ENCODE peak calls at places on chromosomes 3 and 15, in nine cellular contexts. S is coronary artery, Z is colonic mucosa, L is HepG2, F is AG04450, B is body of pancreas, I is IMR-90, A is psoas muscle, T is heart left ventricle. X is an unnamed sample.

GRCh38 chr15:68614621-68615035 is 35.8 kb downstream of the CORO2B start:
- DNase-seq in T (peak; percentile 79), I (no peak), A (peak; percentile 77), S (no peak), F (no peak), L (no peak), B (no peak), Z (no peak), X (no peak)

GRCh38 chr3:17035033-17035432 is 150.3 kb downstream of the PLCL2 start:
- DNase-seq in T (no peak), F (no peak), I (no peak), L (no peak), S (no peak), Z (no peak), A (no peak), B (no peak), X (no peak)

GRCh38 chr3:56782900-56783299 is 18.8 kb downstream of the ARHGEF3 start:
- DNase-seq in S (no peak), T (no peak), I (no peak), B (no peak), F (no peak), A (no peak), Z (no peak), L (no peak), X (no peak)

GRCh38 chr3:179324270-179324754 is 1.5 kb downstream of the ZNF639 start:
- DNase-seq in L (no peak), A (no peak), S (no peak), F (no peak), Z (no peak), I (peak; percentile 65), T (no peak), B (no peak), X (peak; percentile 41)

GRCh38 chr15:55196011-55196410 is 730 bp downstream of the RSL24D1 start:
- DNase-seq in I (peak; percentile 4), S (no peak), B (no peak), F (no peak), T (no peak), A (no peak), Z (peak; percentile 17), L (no peak), X (no peak)

GRCh38 chr15:42226648-42227047 is 18.5 kb upstream of the VPS39 start:
- DNase-seq in Z (no peak), F (no peak), S (no peak), L (peak; percentile 78), T (no peak), A (no peak), B (no peak), I (no peak), X (no peak)

GRCh38 chr3:72393455-72393854 is 454.8 kb downstream of the SHQ1 start:
- DNase-seq in B (no peak), Z (no peak), S (no peak), T (no peak), L (no peak), A (no peak), I (no peak), F (no peak), X (no peak)

GRCh38 chr15:63530235-63530634 is 25.8 kb downstream of the USP3 start:
- DNase-seq in I (no peak), Z (no peak), T (no peak), L (no peak), F (no peak), A (no peak), S (no peak), B (no peak), X (no peak)

GRCh38 chr3:109930592-109930991 is 593.2 kb upstream of the DPPA4 start:
- DNase-seq in L (no peak), I (no peak), A (no peak), B (no peak), Z (no peak), S (no peak), T (no peak), F (no peak), X (no peak)

GRCh38 chr3:172332256-172333041 is 115.8 kb downstream of the GHSR start:
- DNase-seq in I (peak; percentile 61), F (no peak), T (peak; percentile 56), L (peak; percentile 57), B (peak; percentile 69), Z (peak; percentile 75), S (no peak), A (no peak), X (peak; percentile 53)

DNA sequence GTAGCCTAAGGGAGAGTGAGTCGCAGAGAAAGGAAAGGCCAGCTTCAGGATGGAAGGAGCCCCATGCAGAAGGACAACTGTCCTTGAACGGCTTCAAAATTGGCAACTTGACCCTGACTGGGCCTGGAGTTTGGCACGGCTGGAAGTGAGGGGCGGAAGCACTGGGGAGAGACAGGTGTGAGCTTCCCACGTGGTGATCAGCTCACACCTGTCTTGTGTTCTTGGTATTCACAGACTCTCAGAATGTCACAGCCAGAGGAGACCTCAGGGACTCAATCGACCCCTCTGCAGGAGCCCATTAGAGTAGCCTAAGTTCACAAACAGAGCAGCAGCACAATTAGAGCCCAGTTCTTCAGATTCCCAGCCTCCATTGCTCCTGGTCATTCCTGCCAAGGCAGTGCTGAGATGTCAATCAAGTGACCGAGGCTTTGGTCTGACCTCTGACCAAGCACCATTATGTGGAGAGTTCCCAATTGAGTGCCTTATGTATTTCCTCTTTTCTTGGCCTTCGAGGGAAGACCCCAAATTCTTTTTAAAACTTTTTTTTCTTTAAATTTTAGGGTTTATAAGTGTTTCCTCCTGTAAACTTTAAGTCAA is 41.4 kb upstream of the ETV5 start:
- DNase-seq in L (no peak), A (no peak), B (peak; percentile 85), I (no peak), F (no peak), T (no peak), S (peak; percentile 14), Z (no peak), X (no peak)
- H3K27ac ChIP-seq in L (no peak overlapping the region), A (no peak overlapping the region), B (peak overlapping the region; percentile 83), I (no peak overlapping the region), F (no peak overlapping the region), T (no peak overlapping the region), S (no peak overlapping the region), Z (no peak overlapping the region), X (no peak overlapping the region)

DNA sequence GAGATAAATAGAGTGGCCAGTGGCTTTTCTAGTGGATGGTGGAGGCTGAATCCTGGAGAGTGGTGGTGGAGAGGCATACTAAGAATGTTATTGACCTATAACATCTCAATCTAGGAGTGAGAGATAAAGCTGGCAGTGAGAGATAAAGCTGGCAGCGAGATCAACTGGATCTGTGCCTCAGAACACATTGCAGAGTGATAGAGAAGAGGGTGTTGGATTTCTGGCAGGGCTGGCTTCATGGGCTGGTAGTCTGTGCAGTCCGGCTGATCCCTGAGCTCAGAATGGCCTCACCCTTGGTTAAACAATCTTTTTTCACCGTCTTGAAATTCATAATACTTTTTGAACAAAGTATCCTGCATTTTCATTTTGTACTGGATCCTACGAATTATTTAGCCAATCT is 221.2 kb downstream of the NLGN1 start:
- DNase-seq in T (peak; percentile 28), L (no peak), F (no peak), Z (no peak), A (no peak), I (no peak), S (no peak), B (no peak), X (no peak)
- TF ChIP-seq CTCF in T (no peak), L (no peak), F (no peak), Z (no peak), A (no peak), I (no peak), S (no peak), B (no peak), X (no peak)

GRCh38 chr3:131731709-131732108 is 228.9 kb upstream of the MRPL3 start:
- DNase-seq in L (no peak), A (no peak), B (no peak), I (no peak), T (no peak), Z (no peak), F (no peak), S (no peak), X (no peak)

GRCh38 chr3:131730581-131730980 is 227.8 kb upstream of the MRPL3 start:
- DNase-seq in I (no peak), F (no peak), A (no peak), S (no peak), Z (no peak), L (no peak), B (no peak), T (no peak), X (no peak)

GRCh38 chr3:131735121-131735520 is 232.3 kb upstream of the MRPL3 start:
- DNase-seq in F (no peak), B (no peak), I (no peak), T (no peak), L (no peak), A (no peak), Z (no peak), S (no peak), X (no peak)

GRCh38 chr3:131735544-131735943 is 232.8 kb upstream of the MRPL3 start:
- DNase-seq in A (no peak), B (no peak), T (no peak), I (no peak), S (no peak), F (no peak), Z (no peak), L (no peak), X (no peak)

GRCh38 chr3:131733086-131733841 is 230.5 kb upstream of the MRPL3 start:
- DNase-seq in Z (no peak), F (no peak), L (no peak), S (no peak), A (no peak), I (no peak), T (peak; percentile 28), B (no peak), X (no peak)
- H3K27ac ChIP-seq in Z (no peak overlapping the region), F (no peak overlapping the region), L (no peak overlapping the region), S (no peak overlapping the region), A (no peak overlapping the region), I (no peak overlapping the region), T (no peak overlapping the region), B (no peak overlapping the region), X (no peak overlapping the region)

GRCh38 chr3:134449951-134450350 is 35.8 kb downstream of the ANAPC13 start:
- DNase-seq in B (no peak), Z (no peak), L (no peak), I (no peak), F (no peak), A (no peak), T (no peak), S (no peak), X (no peak)

GRCh38 chr3:134448664-134449063 is 37.1 kb downstream of the ANAPC13 start:
- DNase-seq in T (no peak), S (no peak), A (no peak), B (no peak), F (no peak), Z (no peak), L (no peak), I (no peak), X (no peak)

GRCh38 chr3:134447371-134447770 is 38.4 kb downstream of the ANAPC13 start:
- DNase-seq in S (no peak), L (no peak), Z (no peak), B (no peak), T (no peak), I (no peak), A (no peak), F (no peak), X (no peak)

GRCh38 chr3:134446800-134447199 is 39.0 kb downstream of the ANAPC13 start:
- DNase-seq in B (no peak), F (no peak), Z (no peak), S (no peak), I (peak; percentile 68), A (no peak), T (no peak), L (no peak), X (no peak)

DNA sequence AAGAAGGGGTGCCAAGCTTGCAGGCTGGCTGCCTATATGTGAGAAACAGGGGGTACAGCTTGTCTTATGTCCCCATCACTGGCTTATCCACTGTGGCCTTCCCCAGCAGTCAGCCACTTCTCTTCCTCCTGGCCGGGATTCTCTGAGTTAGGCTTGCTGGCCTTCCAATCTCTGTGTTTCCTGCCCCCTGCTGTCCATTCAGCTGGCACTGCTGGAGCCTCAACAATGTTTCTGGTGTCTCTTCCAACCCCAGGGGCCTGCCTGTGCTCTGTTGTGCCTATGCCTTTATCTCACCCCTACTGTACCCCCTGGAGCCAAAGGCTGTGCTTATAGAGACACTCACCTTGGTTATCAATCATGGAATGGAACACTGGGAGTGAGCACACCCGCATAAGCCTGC is 36.5 kb downstream of the ANAPC13 start:
- DNase-seq in I (peak; percentile 45), T (peak; percentile 29), L (peak; percentile 56), B (peak; percentile 40), F (no peak), A (no peak), S (no peak), Z (peak; percentile 44), X (peak; percentile 31)
- TF ChIP-seq CTCF in I (peak; percentile 53), T (peak; percentile 30), L (peak; percentile 72), B (peak; percentile 50), F (peak; percentile 44), A (peak; percentile 22), S (no peak), Z (peak; percentile 31), X (no peak)